ENCODE peak calls at places on chromosomes 2 and 18, in nine cellular contexts. H, W, I, U, B, Q, M, D and J are unnamed samples.

GRCh38 chr2:164568317-164568716 is 53.0 kb downstream of the GRB14 start:
- DNase-seq in H (no peak), W (no peak), I (no peak), U (no peak), B (no peak), Q (no peak), M (no peak), D (no peak), J (no peak)

GRCh38 chr18:35463837-35464236 is 33.9 kb downstream of the INO80C start:
- DNase-seq in H (no peak), W (no peak), I (no peak), U (no peak), B (no peak), Q (no peak), M (peak; percentile 34), D (no peak), J (no peak)

GRCh38 chr2:134070281-134070731 is 183.6 kb upstream of the MGAT5 start:
- DNase-seq in H (no peak), W (no peak), I (no peak), U (no peak), B (no peak), Q (no peak), M (peak; percentile 16), D (no peak), J (no peak)

GRCh38 chr2:104290566-104290891 is 563.4 kb upstream of the POU3F3 start:
- DNase-seq in H (no peak), W (no peak), I (no peak), U (no peak), B (no peak), Q (no peak), M (no peak), D (no peak), J (no peak)

GRCh38 chr2:211351998-211352397 is 795.6 kb downstream of the CPS1 start:
- DNase-seq in H (no peak), W (no peak), I (no peak), U (no peak), B (no peak), Q (peak; percentile 4), M (no peak), D (no peak), J (no peak)

GRCh38 chr2:211928186-211928585 is 610.4 kb downstream of the ERBB4 start:
- DNase-seq in H (no peak), W (no peak), I (no peak), U (no peak), B (no peak), Q (no peak), M (no peak), D (no peak), J (no peak)

GRCh38 chr2:200788129-200788718 is 23.5 kb upstream of the BZW1 start:
- DNase-seq in H (no peak), W (peak; percentile 24), I (no peak), U (no peak), B (no peak), Q (no peak), M (peak; percentile 93), D (no peak), J (no peak)

GRCh38 chr18:56172527-56172926 is 465.9 kb downstream of the TXNL1 start:
- DNase-seq in H (no peak), W (no peak), I (no peak), U (no peak), B (no peak), Q (no peak), M (no peak), D (no peak), J (no peak)

GRCh38 chr2:23519334-23519651 is 134.3 kb downstream of the KLHL29 start:
- DNase-seq in H (no peak), W (no peak), I (no peak), U (no peak), B (no peak), Q (no peak), M (no peak), D (no peak), J (no peak)

GRCh38 chr2:148044322-148044721 is 23.4 kb downstream of the MBD5 start:
- DNase-seq in H (no peak), W (no peak), I (no peak), U (no peak), B (no peak), Q (no peak), M (peak; percentile 6), D (no peak), J (no peak)

GRCh38 chr2:8534729-8535397 is 147.0 kb upstream of the ID2 start:
- DNase-seq in H (no peak), W (peak; percentile 66), I (no peak), U (no peak), B (no peak), Q (no peak), M (no peak), D (no peak), J (peak; percentile 47)

GRCh38 chr2:128289439-128289838 is 29.2 kb downstream of the HS6ST1 start:
- DNase-seq in H (no peak), W (no peak), I (no peak), U (no peak), B (peak; percentile 29), Q (no peak), M (peak; percentile 68), D (no peak), J (no peak)

GRCh38 chr18:62751341-62751821 is 36.0 kb downstream of the PHLPP1 start:
- DNase-seq in H (no peak), W (no peak), I (no peak), U (no peak), B (peak; percentile 77), Q (no peak), M (peak; percentile 71), D (no peak), J (no peak)

GRCh38 chr2:240997141-240997855 is 1.1 kb upstream of the SNED1 start:
- DNase-seq in H (no peak), W (no peak), I (no peak), U (no peak), B (no peak), Q (no peak), M (peak; percentile 52), D (no peak), J (no peak)

GRCh38 chr2:113079123-113079522 is 11.4 kb downstream of the IL1F10 start:
- DNase-seq in H (no peak), W (no peak), I (no peak), U (no peak), B (no peak), Q (no peak), M (no peak), D (no peak), J (no peak)

GRCh38 chr2:40105593-40105992 is 326.5 kb upstream of the THUMPD2 start:
- DNase-seq in H (no peak), W (peak; percentile 34), I (no peak), U (no peak), B (no peak), Q (no peak), M (no peak), D (no peak), J (no peak)

GRCh38 chr2:45268631-45269030 is 259.4 kb upstream of the SIX2 start:
- DNase-seq in H (no peak), W (no peak), I (no peak), U (no peak), B (no peak), Q (no peak), M (no peak), D (no peak), J (no peak)

GRCh38 chr2:168244318-168244717 is 3.1 kb downstream of the STK39 start:
- DNase-seq in H (no peak), W (no peak), I (peak; percentile 43), U (peak; percentile 35), B (no peak), Q (peak; percentile 21), M (no peak), D (peak; percentile 58), J (no peak)

GRCh38 chr2:205610437-205610836 is 71.9 kb upstream of the NRP2 start:
- DNase-seq in H (no peak), W (no peak), I (no peak), U (no peak), B (no peak), Q (no peak), M (peak; percentile 5), D (no peak), J (no peak)

GRCh38 chr2:43438858-43439655 is 156.8 kb downstream of the THADA start:
- DNase-seq in H (no peak), W (no peak), I (no peak), U (no peak), B (no peak), Q (no peak), M (peak; percentile 64), D (no peak), J (peak; percentile 65)

GRCh38 chr2:128591841-128592822 is 273.5 kb upstream of the HS6ST1 start:
- DNase-seq in H (no peak), W (no peak), I (no peak), U (no peak), B (no peak), Q (no peak), M (no peak), D (no peak), J (no peak)

GRCh38 chr18:65938592-65939372 is 188.0 kb downstream of the CDH7 start:
- DNase-seq in H (no peak), W (no peak), I (no peak), U (no peak), B (peak; percentile 80), Q (peak; percentile 17), M (peak; percentile 0), D (no peak), J (peak; percentile 61)

GRCh38 chr18:55121397-55122170 is 162.3 kb upstream of the CCDC68 start:
- DNase-seq in H (no peak), W (no peak), I (no peak), U (no peak), B (no peak), Q (no peak), M (no peak), D (no peak), J (no peak)